ENCODE peak calls at places on chromosomes 12 and 14, in five cellular contexts. O, X, R, I and K are unnamed samples.

GRCh38 chr12:124231980-124232653 is 62.8 kb upstream of the RFLNA start:
- DNase-seq in O (no peak), X (no peak), R (peak; percentile 35), I (no peak), K (no peak)

GRCh38 chr12:52876371-52876770 is 27.6 kb upstream of the KRT78 start:
- DNase-seq in O (no peak), X (no peak), R (no peak), I (no peak), K (no peak)

GRCh38 chr12:119444462-119445044 is 110.0 kb downstream of the CCDC60 start:
- DNase-seq in O (peak; percentile 11), X (peak; percentile 63), R (no peak), I (peak; percentile 87), K (peak; percentile 40)

GRCh38 chr14:34258318-34258717 is 203.7 kb downstream of the SPTSSA start:
- DNase-seq in O (no peak), X (no peak), R (no peak), I (no peak), K (no peak)

GRCh38 chr12:99111600-99111999 is 466.5 kb downstream of the APAF1 start:
- DNase-seq in O (no peak), X (no peak), R (no peak), I (no peak), K (peak; percentile 73)

GRCh38 chr12:96448287-96448686 is 41.1 kb upstream of the CFAP54 start:
- DNase-seq in O (no peak), X (no peak), R (no peak), I (no peak), K (no peak)

GRCh38 chr14:41607966-41608663 is 1.4 kb downstream of the LRFN5 start:
- DNase-seq in O (no peak), X (no peak), R (peak; percentile 22), I (peak; percentile 40), K (peak; percentile 22)

GRCh38 chr12:123131879-123132402 is 18.9 kb downstream of the PITPNM2 start:
- DNase-seq in O (no peak), X (peak; percentile 49), R (no peak), I (no peak), K (no peak)

GRCh38 chr12:97267803-97268202 is 194.8 kb upstream of the RMST start:
- DNase-seq in O (no peak), X (no peak), R (no peak), I (no peak), K (no peak)

GRCh38 chr12:51240971-51241370 is 2.3 kb downstream of the DAZAP2 start:
- DNase-seq in O (no peak), X (no peak), R (no peak), I (no peak), K (no peak)

GRCh38 chr12:64747681-64748080 is 11.5 kb downstream of the GNS start:
- DNase-seq in O (no peak), X (no peak), R (no peak), I (no peak), K (no peak)

GRCh38 chr14:84084056-84084590 is 1445.8 kb upstream of the FLRT2 start:
- DNase-seq in O (no peak), X (no peak), R (no peak), I (no peak), K (no peak)

GRCh38 chr14:79411403-79412174 is 799.7 kb downstream of the DIO2 start:
- DNase-seq in O (no peak), X (no peak), R (no peak), I (no peak), K (no peak)

GRCh38 chr12:1660304-1661187 is 30.3 kb upstream of the ADIPOR2 start:
- DNase-seq in O (no peak), X (peak; percentile 61), R (peak; percentile 41), I (no peak), K (no peak)

GRCh38 chr12:52569726-52570125 is 3.9 kb downstream of the KRT74 start:
- DNase-seq in O (no peak), X (no peak), R (no peak), I (no peak), K (no peak)